ENCODE peak calls at places on chromosomes 6 and 20, in seven cellular contexts. R, I, S, M, L, Q and E are unnamed samples.
A peak's percentile ranks its signal among the peaks of the same experiment; 100 is the strongest.

GRCh38 chr20:2289475-2289874 is 6.3 kb upstream of the TGM3 start:
- DNase-seq in M (no peak), Q (no peak), I (no peak), L (no peak), R (no peak), S (peak; percentile 62), E (no peak)

GRCh38 chr6:115643762-115644161 is 416.9 kb downstream of the FRK start:
- DNase-seq in R (peak; percentile 22), S (no peak), Q (no peak), M (no peak), L (peak; percentile 35), I (peak; percentile 5), E (no peak)

GRCh38 chr6:39669117-39669690 is 56.0 kb downstream of the KIF6 start:
- DNase-seq in I (no peak), L (peak; percentile 30), M (no peak), R (no peak), Q (no peak), S (no peak), E (no peak)

GRCh38 chr6:20905377-20905776 is 371.1 kb downstream of the CDKAL1 start:
- DNase-seq in M (no peak), I (no peak), L (no peak), R (no peak), S (no peak), Q (no peak), E (no peak)

GRCh38 chr20:34708621-34709043 is 4.5 kb downstream of the TP53INP2 start:
- DNase-seq in R (peak; percentile 55), S (peak; percentile 68), L (no peak), I (no peak), M (peak; percentile 70), Q (peak; percentile 74), E (peak; percentile 64)

GRCh38 chr6:391559-392440 is at the start of gene IRF4:
- DNase-seq in Q (peak; percentile 48), M (no peak), I (no peak), S (peak; percentile 91), L (no peak), R (no peak), E (peak; percentile 92)

GRCh38 chr6:26305097-26305841 is 59.7 kb upstream of the BTN3A2 start:
- DNase-seq in Q (peak; percentile 66), S (peak; percentile 82), M (peak; percentile 81), R (peak; percentile 84), I (no peak), L (peak; percentile 77), E (peak; percentile 45)

GRCh38 chr20:18628330-18628941 is 40.6 kb downstream of the DTD1 start:
- DNase-seq in S (peak; percentile 23), R (no peak), M (no peak), I (no peak), Q (no peak), L (peak; percentile 24), E (no peak)

GRCh38 chr6:11972806-11973205 is 39.3 kb upstream of the HIVEP1 start:
- DNase-seq in R (peak; percentile 26), S (no peak), L (no peak), I (peak; percentile 12), Q (no peak), M (no peak), E (no peak)

GRCh38 chr6:15569035-15569995 is 93.5 kb downstream of the DTNBP1 start:
- DNase-seq in Q (no peak), R (peak; percentile 12), M (no peak), S (no peak), I (no peak), L (no peak), E (no peak)

GRCh38 chr20:46799781-46800180 is 90.3 kb downstream of the SLC2A10 start:
- DNase-seq in L (no peak), S (no peak), M (no peak), Q (no peak), I (no peak), R (no peak), E (no peak)

GRCh38 chr20:63099426-63100267 is 92.9 kb upstream of the BHLHE23 start:
- DNase-seq in I (no peak), S (no peak), Q (peak; percentile 36), R (no peak), L (no peak), M (no peak), E (no peak)

GRCh38 chr20:8527998-8528397 is 395.9 kb downstream of the PLCB1 start:
- DNase-seq in L (no peak), R (peak; percentile 70), I (peak; percentile 14), S (peak; percentile 8), Q (no peak), M (no peak), E (no peak)

GRCh38 chr6:85803721-85804120 is 161.0 kb upstream of the SYNCRIP start:
- DNase-seq in Q (no peak), S (no peak), I (no peak), R (no peak), L (no peak), M (no peak), E (no peak)

GRCh38 chr20:20318318-20319161 is 49.4 kb upstream of the INSM1 start:
- DNase-seq in I (no peak), R (no peak), Q (no peak), M (no peak), L (no peak), S (no peak), E (no peak)

GRCh38 chr6:161748535-161749386 is 474.9 kb upstream of the AGPAT4 start:
- DNase-seq in M (no peak), L (peak; percentile 28), I (no peak), R (peak; percentile 16), Q (peak; percentile 55), S (peak; percentile 39), E (no peak)

GRCh38 chr6:121691126-121691540 is 255.7 kb downstream of the GJA1 start:
- DNase-seq in L (no peak), S (no peak), R (no peak), I (no peak), M (no peak), Q (no peak), E (no peak)

GRCh38 chr20:64238851-64239387 is 16.6 kb upstream of the PCMTD2 start:
- DNase-seq in Q (peak; percentile 32), I (no peak), R (no peak), L (peak; percentile 49), M (no peak), S (peak; percentile 81), E (peak; percentile 87)

GRCh38 chr20:35129647-35130069 is 17.5 kb downstream of the EDEM2 start:
- DNase-seq in M (no peak), S (no peak), L (peak; percentile 75), I (no peak), Q (no peak), R (peak; percentile 42), E (no peak)

GRCh38 chr20:36836591-36837329 is 39.2 kb upstream of the TLDC2 start:
- DNase-seq in I (no peak), S (peak; percentile 91), R (peak; percentile 61), M (no peak), Q (no peak), L (peak; percentile 89), E (peak; percentile 74)

GRCh38 chr6:70241991-70242420 is 60.9 kb downstream of the COL9A1 start:
- DNase-seq in Q (no peak), M (no peak), L (peak; percentile 24), I (no peak), R (no peak), S (no peak), E (no peak)

GRCh38 chr6:128521302-128521632 is 868 bp upstream of the PTPRK start:
- DNase-seq in M (no peak), L (no peak), Q (no peak), S (no peak), I (no peak), R (peak; percentile 46), E (no peak)

GRCh38 chr20:37983286-37983685 is 50.0 kb downstream of the TTI1 start:
- DNase-seq in L (no peak), Q (no peak), M (no peak), S (no peak), I (no peak), R (no peak), E (no peak)

GRCh38 chr6:31827286-31828079 is at the start of gene HSPA1B:
- DNase-seq in L (peak; percentile 100), M (peak; percentile 100), R (peak; percentile 100), Q (peak; percentile 100), I (peak; percentile 99), S (peak; percentile 99), E (peak; percentile 92)
- TF ChIP-seq CTCF in L (peak; percentile 29), M (no peak), R (no peak), Q (no peak), I (no peak), S (no peak), E (no peak)

GRCh38 chr6:31113861-31114539 is 600 bp upstream of the PSORS1C1 start:
- DNase-seq in S (no peak), M (no peak), I (peak; percentile 43), Q (no peak), L (no peak), R (peak; percentile 47), E (no peak)

GRCh38 chr6:31115941-31116560 is 1.5 kb downstream of the PSORS1C1 start:
- DNase-seq in S (no peak), L (no peak), I (no peak), R (no peak), Q (no peak), M (no peak), E (no peak)

GRCh38 chr6:31114540-31114876 is at the start of gene PSORS1C1:
- DNase-seq in R (peak; percentile 94), I (peak; percentile 87), L (peak; percentile 49), M (peak; percentile 91), Q (peak; percentile 89), S (no peak), E (no peak)

GRCh38 chr6:31116661-31117385 is 2.2 kb downstream of the PSORS1C1 start:
- DNase-seq in Q (no peak), L (no peak), I (no peak), S (no peak), M (peak; percentile 49), R (peak; percentile 61), E (no peak)

GRCh38 chr6:31114970-31115849 is 610 bp downstream of the PSORS1C1 start:
- DNase-seq in S (no peak), M (no peak), R (peak; percentile 76), I (no peak), L (peak; percentile 25), Q (no peak), E (no peak)
- TF ChIP-seq CTCF in S (no peak), M (peak; percentile 45), R (peak; percentile 29), I (peak; percentile 46), L (peak; percentile 21), Q (no peak), E (no peak)

DNA sequence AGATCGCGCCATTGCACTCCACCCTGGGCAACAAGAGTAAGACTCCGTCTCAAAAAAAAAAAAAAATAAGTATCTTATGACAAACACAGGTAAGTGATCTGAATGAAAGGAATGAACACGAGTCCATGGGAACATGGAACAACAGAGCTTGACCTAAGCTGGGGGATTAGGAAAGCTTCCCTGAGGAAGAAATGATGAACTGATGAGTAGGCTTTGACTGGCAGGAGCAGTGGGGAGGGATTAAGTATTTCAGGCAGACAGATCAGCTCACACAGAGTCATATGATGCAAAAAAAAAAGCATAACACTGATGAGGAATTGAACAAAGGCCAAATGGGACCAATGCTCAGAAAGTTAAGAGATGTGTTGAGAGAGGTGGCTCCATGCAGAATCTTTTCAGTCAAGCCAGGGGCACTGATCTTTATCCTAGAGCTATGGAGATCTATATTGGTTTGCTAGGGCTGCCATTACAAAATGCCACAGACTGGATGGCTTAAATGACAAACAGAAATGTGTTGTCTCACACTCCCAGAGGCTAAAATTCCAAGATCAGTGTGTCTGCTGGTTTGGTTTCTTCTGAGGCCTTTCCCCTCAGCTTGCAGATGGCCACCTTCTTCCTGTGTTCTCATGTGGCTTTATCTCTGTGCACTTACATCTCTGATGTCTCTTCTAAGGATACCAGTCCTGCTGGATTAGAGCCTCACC is 85.6 kb downstream of the ANKRD6 start:
- DNase-seq in S (no peak), R (no peak), Q (no peak), M (no peak), I (no peak), L (no peak), E (no peak)
- TF ChIP-seq CTCF in S (no peak), R (no peak), Q (no peak), M (no peak), I (no peak), L (no peak), E (no peak)

GRCh38 chr6:28393912-28394662 is 5.5 kb downstream of the ZSCAN12 start:
- DNase-seq in S (no peak), L (peak; percentile 42), Q (no peak), I (no peak), R (peak; percentile 33), M (no peak), E (no peak)
- TF ChIP-seq CTCF in S (no peak), L (peak; percentile 45), Q (no peak), I (peak; percentile 15), R (peak; percentile 37), M (no peak), E (peak; percentile 1)